ENCODE peak calls at places on chromosomes 13 and 19, in seven cellular contexts. T is gastrocnemius medialis, L is breast epithelium, J is aorta, A is body of pancreas, B is uterus, D is pancreas. R is an unnamed sample. For H3K4me1, the result is how much of the 10 kb centered on the place peaks cover.

GRCh38 chr13:54433511-54434206 is 1405.0 kb downstream of the OLFM4 start:
- DNase-seq in T (no peak), L (no peak), J (no peak), A (peak), B (no peak), D (peak), R (no peak)

GRCh38 chr19:45506246-45506990 is 861 bp upstream of the VASP start:
- DNase-seq in T (peak), L (peak), J (peak), A (peak), B (peak), D (peak), R (peak)

GRCh38 chr13:30998548-30999140 is 66.2 kb downstream of the TEX26 start:
- DNase-seq in T (no peak), L (no peak), J (no peak), A (no peak), B (no peak), D (no peak), R (no peak)

GRCh38 chr13:78589206-78589605 is 14.1 kb downstream of the POU4F1 start:
- DNase-seq in T (no peak), L (no peak), J (no peak), A (no peak), B (no peak), D (no peak), R (no peak)

GRCh38 chr19:38734426-38735256 is 9.6 kb downstream of the CAPN12 start:
- DNase-seq in T (no peak), L (no peak), J (peak), A (no peak), B (peak), D (no peak), R (peak)

GRCh38 chr19:30276312-30276884 is 95.8 kb upstream of the ZNF536 start:
- DNase-seq in T (no peak), L (no peak), J (no peak), A (no peak), B (no peak), D (no peak), R (no peak)

GRCh38 chr13:24068472-24068871 is 92.0 kb upstream of the SPATA13 start:
- DNase-seq in T (no peak), L (no peak), J (no peak), A (no peak), B (no peak), D (no peak), R (no peak)

GRCh38 chr19:16371540-16371986 is 46.9 kb downstream of the KLF2 start:
- DNase-seq in T (no peak), L (no peak), J (peak), A (peak), B (no peak), D (no peak), R (peak)

GRCh38 chr13:96821381-96821780 is 172.9 kb downstream of the OXGR1 start:
- DNase-seq in T (no peak), L (no peak), J (no peak), A (no peak), B (no peak), D (no peak), R (no peak)

GRCh38 chr19:46731007-46731501 is 14.1 kb upstream of the PRKD2 start:
- DNase-seq in T (no peak), L (no peak), J (peak), A (no peak), B (no peak), D (no peak), R (no peak)

DNA sequence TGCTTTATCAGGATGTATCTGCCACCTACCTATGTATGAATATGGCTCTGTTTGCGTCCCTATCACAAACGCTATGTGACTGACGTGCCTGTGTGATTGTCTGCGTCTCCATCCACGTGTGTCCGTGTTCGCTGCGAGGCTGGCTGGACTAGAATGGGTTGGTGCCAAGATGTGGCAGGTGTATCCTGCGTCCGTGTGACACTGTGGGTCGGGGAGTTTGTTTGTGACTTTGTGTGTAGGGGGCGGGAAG is 6.7 kb upstream of the HOOK2 start:
- DNase-seq in T (no peak), L (no peak), J (no peak), A (no peak), B (no peak), D (no peak), R (no peak)
- H3K4me1 ChIP-seq in T (half or more), L (under half), J (under half), A (half or more), B (under half), D (under half), R (half or more)

DNA sequence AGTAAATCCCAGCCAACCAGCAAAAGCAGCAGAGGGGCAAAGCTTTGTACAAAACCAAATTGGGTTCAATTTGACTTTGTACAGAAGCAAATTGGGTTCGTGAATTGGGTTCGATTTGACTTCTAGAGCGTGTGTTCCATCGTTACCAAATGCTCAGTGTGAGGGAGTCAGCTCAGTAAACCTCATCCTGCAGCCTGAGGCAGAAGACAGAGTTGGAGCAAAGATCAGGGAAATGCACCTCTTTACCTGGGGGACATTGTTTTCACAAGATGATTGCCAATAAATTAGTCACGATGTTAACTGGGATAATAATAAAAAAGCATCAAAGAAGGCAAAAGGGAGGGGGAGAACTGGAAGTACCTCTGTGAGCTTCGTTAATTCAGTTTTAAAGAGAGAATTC is 1.5 kb downstream of the RAB20 start:
- DNase-seq in T (no peak), L (no peak), J (no peak), A (no peak), B (no peak), D (no peak), R (no peak)
- H3K4me3 ChIP-seq in T (peak), L (peak), J (peak), A (no peak), B (no peak), D (peak), R (no peak)

DNA sequence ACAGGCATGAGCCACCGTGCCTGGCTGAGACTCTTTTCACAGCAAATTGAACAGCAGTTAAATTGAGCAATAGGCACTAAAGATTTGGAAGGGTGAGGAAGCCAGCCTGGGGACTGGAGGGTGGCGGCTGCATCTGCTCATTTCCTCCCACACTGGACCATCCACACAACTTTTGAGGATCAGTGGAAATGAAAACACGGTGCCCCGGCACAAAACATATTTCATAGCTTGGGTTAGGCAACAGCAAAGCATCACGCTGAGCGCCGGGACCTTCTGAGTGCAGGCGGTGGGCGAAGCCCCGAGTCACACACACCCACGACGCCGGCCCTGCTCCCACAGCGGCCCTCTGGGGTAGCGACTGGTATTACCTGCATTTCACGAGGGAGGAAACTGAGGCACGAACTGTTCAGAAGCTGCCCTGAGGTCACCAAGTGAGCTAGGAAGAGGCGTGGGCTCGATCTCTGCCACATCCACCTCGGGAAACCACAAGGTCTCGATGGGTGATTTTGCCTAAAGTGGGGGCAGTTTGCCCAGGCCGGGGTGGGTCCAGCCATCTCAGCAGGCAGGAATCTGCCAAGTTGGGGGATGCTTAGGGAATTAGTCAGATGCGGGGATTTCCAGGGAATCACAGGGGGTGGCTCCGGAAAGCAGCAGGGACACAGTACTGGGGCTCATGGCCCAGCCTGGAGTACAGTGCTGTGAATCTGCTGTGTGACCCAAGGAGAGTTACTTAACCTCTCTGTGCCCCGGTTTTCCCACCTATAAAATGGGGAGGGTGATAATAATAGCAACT is 3.5 kb upstream of the SBNO2 start:
- DNase-seq in T (no peak), L (no peak), J (peak), A (no peak), B (peak), D (no peak), R (no peak)
- H3K27ac ChIP-seq in T (no peak), L (peak), J (peak), A (no peak), B (peak), D (no peak), R (no peak)

DNA sequence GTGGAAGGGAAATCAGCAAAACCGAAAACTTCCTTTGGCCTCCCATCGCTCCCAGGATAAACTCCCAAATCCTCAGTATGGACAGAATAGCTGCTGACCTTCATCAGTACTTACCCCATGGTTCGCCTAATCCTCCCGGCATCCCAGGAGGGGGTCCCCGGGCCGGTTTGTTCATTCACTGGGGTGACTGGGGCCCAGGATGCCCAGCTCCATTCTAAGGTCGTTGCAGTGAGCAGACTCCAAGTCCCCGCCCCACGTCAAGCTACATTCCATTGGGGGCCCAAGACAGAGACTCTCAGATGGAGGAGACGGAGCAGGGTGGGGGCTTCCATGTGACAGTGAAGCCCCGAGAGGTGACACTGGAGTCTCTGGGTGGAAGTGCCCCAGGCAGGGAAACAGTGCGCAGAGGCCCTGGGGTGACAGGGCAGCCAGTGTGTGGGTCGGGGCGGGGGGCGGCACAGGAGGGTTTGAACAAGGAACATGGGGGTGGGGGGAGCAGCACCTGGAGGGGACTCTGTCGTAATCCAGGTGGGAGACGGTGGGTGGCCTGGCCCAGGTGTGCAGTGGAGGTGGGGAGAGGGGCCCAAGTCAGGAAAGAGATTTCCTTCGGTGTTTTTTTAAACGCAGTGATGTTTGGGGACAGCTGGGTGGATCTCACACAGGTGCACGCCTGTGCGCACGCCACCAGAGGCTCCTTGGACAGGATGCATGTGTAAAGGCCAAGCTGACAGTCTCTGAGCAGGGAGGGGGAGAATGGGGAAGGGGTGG is 5.1 kb downstream of the SSBP4 start:
- DNase-seq in T (no peak), L (no peak), J (no peak), A (no peak), B (no peak), D (no peak), R (no peak)
- H3K4me1 ChIP-seq in T (half or more), L (under half), J (under half), A (under half), B (under half), D (under half), R (half or more)

DNA sequence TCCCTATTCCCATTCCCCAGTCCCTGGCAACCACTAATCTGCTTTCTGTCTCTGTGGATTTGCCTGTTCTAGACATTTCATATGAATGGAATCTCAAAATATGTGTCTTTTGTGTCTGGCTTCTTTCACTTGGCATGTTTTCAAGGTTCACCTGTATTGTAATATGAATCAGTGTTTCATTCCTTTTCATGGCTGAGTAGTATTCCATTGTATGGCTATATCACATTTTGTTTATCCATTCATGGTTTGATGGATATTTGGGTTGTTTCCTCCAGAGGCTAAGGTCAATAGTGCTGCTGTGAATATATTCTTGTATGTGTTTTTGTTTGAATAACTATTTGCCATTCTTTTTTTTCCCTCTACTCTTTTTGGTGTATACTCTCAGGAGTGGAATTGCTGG is 24.4 kb downstream of the NCAN start:
- DNase-seq in T (no peak), L (no peak), J (no peak), A (no peak), B (no peak), D (no peak), R (no peak)
- H3K4me3 ChIP-seq in T (no peak), L (no peak), J (no peak), A (no peak), B (no peak), D (no peak), R (no peak)

DNA sequence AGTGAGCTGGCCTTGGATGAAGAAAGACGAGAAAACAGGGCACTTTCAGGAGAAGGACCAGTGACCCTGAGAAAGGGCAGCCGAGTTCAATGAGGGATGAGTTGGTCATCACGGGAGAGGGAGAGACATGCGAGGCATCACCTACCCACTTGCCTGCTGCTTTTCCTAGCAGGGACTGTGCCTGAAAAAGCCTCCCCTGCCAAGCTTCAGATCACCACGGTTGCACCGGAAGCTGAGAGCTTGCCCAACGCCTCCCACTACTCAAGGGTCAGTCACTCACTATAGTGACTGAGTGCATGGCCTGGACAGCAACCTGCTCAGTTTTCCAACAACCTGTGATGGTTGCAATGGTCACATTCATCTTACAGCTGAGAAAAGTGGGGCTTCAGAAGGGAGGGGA is 12.6 kb upstream of the EPHX3 start:
- DNase-seq in T (no peak), L (no peak), J (no peak), A (no peak), B (no peak), D (no peak), R (no peak)
- H3K27ac ChIP-seq in T (peak), L (no peak), J (peak), A (no peak), B (peak), D (no peak), R (no peak)

GRCh38 chr19:15318241-15318691 is 14.1 kb downstream of the BRD4 start:
- DNase-seq in T (no peak), L (no peak), J (no peak), A (no peak), B (no peak), D (no peak), R (peak)
- H3K4me1 ChIP-seq in T (half or more), L (under half), J (under half), A (half or more), B (under half), D (half or more), R (half or more)

DNA sequence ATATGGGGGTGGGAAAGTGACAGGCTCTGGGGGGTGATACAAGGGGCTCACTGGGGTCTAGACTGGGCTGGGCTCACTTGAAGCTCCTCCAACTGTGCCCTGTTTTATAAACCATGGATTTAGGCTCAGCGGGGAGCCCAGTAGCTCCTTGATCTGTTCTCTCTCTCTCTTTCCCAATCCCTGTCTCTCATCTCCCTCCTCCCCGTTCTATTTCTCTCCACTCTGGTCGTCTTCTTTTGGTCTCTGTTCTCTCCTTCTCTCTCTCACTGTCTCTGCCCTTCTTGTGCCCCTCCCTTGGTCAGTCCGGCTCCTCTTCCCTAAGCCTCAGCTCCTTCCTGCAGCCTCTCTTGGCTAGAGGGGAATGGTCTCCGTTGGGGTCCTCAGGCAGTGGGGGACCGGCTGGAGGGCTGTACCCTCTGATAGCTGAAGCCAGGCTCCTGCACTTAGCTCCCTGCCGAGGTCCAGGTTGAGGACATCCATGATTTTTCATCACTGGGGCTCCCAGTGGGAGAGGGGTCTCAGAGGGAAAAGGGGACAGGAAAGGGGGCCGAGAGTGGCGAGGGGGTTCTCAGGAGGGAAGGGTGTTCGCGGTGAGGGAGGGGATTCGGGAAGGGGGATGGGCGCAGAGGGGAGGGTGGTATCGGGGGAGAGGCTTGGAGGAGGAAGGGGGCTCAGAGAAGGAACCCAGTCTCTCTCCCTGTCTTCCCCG is 8.5 kb downstream of the UNC13A start:
- DNase-seq in T (no peak), L (no peak), J (no peak), A (no peak), B (no peak), D (no peak), R (no peak)
- H3K4me3 ChIP-seq in T (peak), L (no peak), J (peak), A (no peak), B (no peak), D (no peak), R (no peak)

DNA sequence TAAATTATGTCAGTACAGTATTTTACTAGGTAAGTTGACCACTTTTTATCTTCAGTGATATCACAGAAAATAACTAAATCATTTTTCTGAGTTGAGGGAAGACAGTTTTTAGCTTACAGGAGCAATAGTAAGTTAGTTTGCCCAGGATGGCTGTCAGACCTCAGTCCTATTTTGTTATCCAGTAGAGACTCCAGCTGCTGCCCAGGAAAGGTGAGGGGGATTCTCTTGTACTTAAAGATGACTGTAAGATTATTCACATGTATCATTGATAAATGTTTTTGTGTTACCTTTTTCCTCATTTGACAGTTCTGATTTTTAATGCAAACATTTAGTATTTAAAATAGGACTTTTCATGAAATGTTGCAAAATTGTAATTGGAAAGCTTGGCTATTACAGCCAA is 14.5 kb upstream of the GPR183 start:
- DNase-seq in T (no peak), L (no peak), J (no peak), A (no peak), B (no peak), D (no peak), R (no peak)
- H3K27ac ChIP-seq in T (peak), L (no peak), J (no peak), A (no peak), B (no peak), D (no peak), R (peak)